ENCODE peak calls at places on chromosomes 16 and 17, in six cellular contexts. Q, C, P, K, I and W are unnamed samples.

GRCh38 chr17:80095844-80096475 is 5.4 kb upstream of the GAA start:
- DNase-seq in C (no peak), I (no peak), Q (no peak), K (no peak), P (no peak), W (no peak)

GRCh38 chr17:76561799-76562268 is 22.0 kb downstream of the PRCD start:
- DNase-seq in K (no peak), Q (no peak), P (no peak), C (no peak), I (no peak), W (no peak)

GRCh38 chr16:85104821-85105391 is 7.4 kb downstream of the CIBAR2 start:
- DNase-seq in K (no peak), Q (no peak), I (peak), C (no peak), P (no peak), W (no peak)

GRCh38 chr17:16297367-16298139 is 55.7 kb downstream of the CENPV start:
- DNase-seq in Q (no peak), I (no peak), C (peak), P (no peak), K (no peak), W (no peak)

GRCh38 chr16:69917739-69918138 is 33.4 kb upstream of the CLEC18A start:
- DNase-seq in C (peak), P (peak), K (no peak), Q (peak), I (no peak), W (no peak)

GRCh38 chr17:32015245-32016013 is 8.2 kb downstream of the LRRC37B start:
- DNase-seq in Q (no peak), C (no peak), K (no peak), P (no peak), I (no peak), W (peak)

GRCh38 chr17:41678907-41679739 is 9.6 kb upstream of the EIF1 start:
- DNase-seq in P (no peak), I (peak), Q (peak), K (peak), C (no peak), W (no peak)

GRCh38 chr17:47145351-47145750 is 43.7 kb downstream of the CDC27 start:
- DNase-seq in Q (no peak), C (no peak), P (no peak), K (no peak), I (no peak), W (no peak)

GRCh38 chr17:2090804-2091534 is 36.1 kb downstream of the HIC1 start:
- DNase-seq in C (peak), P (peak), I (no peak), Q (peak), K (no peak), W (no peak)

GRCh38 chr16:15775663-15776304 is 81.0 kb downstream of the MYH11 start:
- DNase-seq in C (no peak), Q (no peak), K (no peak), I (no peak), P (no peak), W (no peak)

GRCh38 chr17:72426948-72427760 is 306.3 kb downstream of the SOX9 start:
- DNase-seq in P (no peak), Q (no peak), I (no peak), K (no peak), C (no peak), W (no peak)

GRCh38 chr17:16081507-16082087 is 82.0 kb downstream of the TTC19 start:
- DNase-seq in P (no peak), I (no peak), C (no peak), K (no peak), Q (no peak), W (no peak)

GRCh38 chr16:88681084-88681680 is 5.1 kb downstream of the SNAI3 start:
- DNase-seq in P (no peak), I (peak), Q (peak), C (peak), K (no peak), W (no peak)

GRCh38 chr17:75521951-75522727 is 3.4 kb upstream of the LLGL2 start:
- DNase-seq in Q (no peak), P (no peak), C (no peak), I (no peak), K (no peak), W (no peak)

GRCh38 chr16:24689128-24689527 is 40.3 kb upstream of the TNRC6A start:
- DNase-seq in P (no peak), K (no peak), I (no peak), Q (peak), C (peak), W (no peak)

GRCh38 chr17:30928584-30928983 is 6.8 kb downstream of the ADAP2 start:
- DNase-seq in P (no peak), I (no peak), K (no peak), C (no peak), Q (no peak), W (no peak)

GRCh38 chr17:3846739-3847670 is 959 bp upstream of the NCBP3 start:
- DNase-seq in K (no peak), C (no peak), I (no peak), P (no peak), Q (no peak), W (no peak)

GRCh38 chr16:5001571-5001970 is 32.2 kb downstream of the NAGPA start:
- DNase-seq in P (no peak), I (no peak), C (no peak), Q (no peak), K (no peak), W (no peak)

GRCh38 chr16:19843371-19843770 is 41.3 kb downstream of the GPRC5B start:
- DNase-seq in P (no peak), K (no peak), C (no peak), I (no peak), Q (no peak), W (no peak)

GRCh38 chr17:16181581-16181980 is 33.8 kb downstream of the NCOR1 start:
- DNase-seq in P (no peak), C (no peak), I (no peak), Q (no peak), K (no peak), W (no peak)

GRCh38 chr16:66205287-66206167 is 161.0 kb upstream of the CDH5 start:
- DNase-seq in Q (no peak), K (no peak), I (no peak), C (no peak), P (no peak), W (no peak)